ENCODE peak calls at places on chromosome 6, in six cellular contexts. M, G, Y, E, W and V are unnamed samples.

GRCh38 chr6:83509416-83509815 is 2.9 kb upstream of the PRSS35 start:
- DNase-seq in G (no peak), Y (no peak), W (no peak), M (no peak), E (no peak), V (no peak)

GRCh38 chr6:105321207-105321606 is 81.7 kb downstream of the PREP start:
- DNase-seq in G (no peak), Y (no peak), E (no peak), M (no peak), W (no peak), V (no peak)

GRCh38 chr6:27592107-27592480 is 119.2 kb upstream of the ZNF184 start:
- DNase-seq in M (no peak), W (no peak), G (peak), Y (peak), E (no peak), V (no peak)

GRCh38 chr6:79193971-79194370 is 40.5 kb downstream of the HMGN3 start:
- DNase-seq in G (no peak), M (no peak), Y (no peak), E (no peak), W (no peak), V (no peak)

GRCh38 chr6:164861964-164862363 is 447.4 kb downstream of the C6orf118 start:
- DNase-seq in M (no peak), G (no peak), W (no peak), Y (no peak), E (no peak), V (no peak)

GRCh38 chr6:108966855-108967755 is 118.9 kb downstream of the ARMC2 start:
- DNase-seq in Y (peak), W (no peak), E (no peak), G (peak), M (no peak), V (peak)

GRCh38 chr6:7241709-7242645 is 71.0 kb downstream of the SSR1 start:
- DNase-seq in E (no peak), Y (no peak), G (no peak), M (no peak), W (no peak), V (peak)

GRCh38 chr6:16432075-16433032 is 194.0 kb downstream of the GMPR start:
- DNase-seq in M (no peak), E (no peak), G (peak), W (peak), Y (no peak), V (no peak)

GRCh38 chr6:36035240-36035639 is 7.6 kb downstream of the MAPK14 start:
- DNase-seq in G (no peak), M (no peak), Y (no peak), E (no peak), W (no peak), V (no peak)

GRCh38 chr6:76422814-76423213 is 350.4 kb upstream of the IMPG1 start:
- DNase-seq in E (no peak), W (no peak), G (no peak), M (no peak), Y (no peak), V (no peak)

GRCh38 chr6:26415791-26416190 is 13.7 kb downstream of the BTN3A1 start:
- DNase-seq in Y (no peak), E (no peak), M (no peak), W (no peak), G (no peak), V (no peak)

GRCh38 chr6:166879594-166879993 is 76.8 kb downstream of the RNASET2 start:
- DNase-seq in W (no peak), Y (no peak), E (no peak), G (no peak), M (no peak), V (no peak)

GRCh38 chr6:74568851-74569250 is 637.0 kb downstream of the COL12A1 start:
- DNase-seq in W (no peak), G (peak), Y (no peak), E (no peak), M (no peak), V (no peak)

GRCh38 chr6:131597448-131597847 is 24.4 kb downstream of the ARG1 start:
- DNase-seq in E (no peak), G (no peak), W (no peak), Y (peak), M (no peak), V (peak)

GRCh38 chr6:164098857-164099534 is 684.5 kb downstream of the QKI start:
- DNase-seq in E (no peak), M (no peak), G (no peak), W (no peak), Y (peak), V (peak)

GRCh38 chr6:110326609-110327008 is 31.5 kb downstream of the METTL24 start:
- DNase-seq in G (no peak), M (no peak), W (no peak), E (no peak), Y (no peak), V (no peak)

GRCh38 chr6:78605909-78606446 is 261.4 kb upstream of the IRAK1BP1 start:
- DNase-seq in W (no peak), E (no peak), Y (no peak), G (peak), M (no peak), V (no peak)

GRCh38 chr6:98836025-98836961 is 1.9 kb downstream of the POU3F2 start:
- DNase-seq in G (no peak), M (peak), E (no peak), W (no peak), Y (no peak), V (no peak)

GRCh38 chr6:131532476-131533108 is 40.4 kb upstream of the ARG1 start:
- DNase-seq in Y (no peak), M (no peak), E (no peak), G (no peak), W (peak), V (no peak)

GRCh38 chr6:68760941-68761676 is 126.0 kb downstream of the ADGRB3 start:
- DNase-seq in M (no peak), W (no peak), Y (no peak), E (no peak), G (no peak), V (no peak)

GRCh38 chr6:118307581-118307980 is 240.5 kb upstream of the PLN start:
- DNase-seq in M (no peak), Y (no peak), W (no peak), E (no peak), G (no peak), V (no peak)

GRCh38 chr6:166561766-166562165 is 24.7 kb downstream of the RAMACL start:
- DNase-seq in E (no peak), G (no peak), W (no peak), M (no peak), Y (no peak), V (peak)

GRCh38 chr6:12363651-12364381 is 73.7 kb downstream of the EDN1 start:
- DNase-seq in W (peak), E (peak), Y (peak), G (no peak), M (no peak), V (peak)

GRCh38 chr6:118206221-118206620 is 299.2 kb downstream of the SLC35F1 start:
- DNase-seq in Y (no peak), W (no peak), M (no peak), G (no peak), E (no peak), V (no peak)

GRCh38 chr6:164185342-164185920 is 770.9 kb downstream of the QKI start:
- DNase-seq in W (no peak), Y (no peak), M (no peak), E (no peak), G (no peak), V (no peak)

GRCh38 chr6:134676307-134677281 is 273.3 kb downstream of the ALDH8A1 start:
- DNase-seq in G (no peak), W (no peak), Y (peak), E (no peak), M (no peak), V (no peak)

DNA sequence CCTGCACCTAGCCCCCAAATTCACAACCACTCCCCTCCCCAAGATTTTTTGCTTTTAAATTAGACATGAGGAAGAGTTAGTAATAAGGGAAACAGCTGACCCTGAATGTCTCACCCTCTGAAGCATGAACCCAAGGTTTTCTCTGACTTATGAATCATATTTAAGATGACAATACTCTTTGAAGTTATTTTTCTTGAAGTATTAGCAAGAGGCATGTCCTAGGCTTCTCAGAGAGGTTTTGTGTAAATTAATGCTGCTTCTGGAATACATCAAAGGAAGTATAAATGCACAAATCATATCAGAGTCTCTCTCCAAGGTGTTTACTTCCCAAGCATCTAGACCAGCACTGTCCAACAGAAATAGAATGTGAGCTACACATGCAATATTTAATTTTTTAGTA is 408.1 kb upstream of the MARCKS start:
- DNase-seq in Y (no peak), W (no peak), E (no peak), M (no peak), G (peak), V (no peak)
- TF ChIP-seq MYC in Y (no peak), W (no peak), E (no peak), M (no peak), G (no peak), V (no peak)

GRCh38 chr6:113181164-113181563 is 676.0 kb upstream of the MARCKS start:
- DNase-seq in E (no peak), G (no peak), W (no peak), Y (no peak), M (no peak), V (no peak)
- TF ChIP-seq MYC in E (no peak), G (no peak), W (no peak), Y (no peak), M (no peak), V (no peak)

GRCh38 chr6:30135757-30136156 is at the start of gene TRIM40:
- DNase-seq in W (no peak), Y (no peak), G (no peak), M (no peak), E (no peak), V (peak)
- TF ChIP-seq MYC in W (no peak), Y (no peak), G (no peak), M (no peak), E (no peak), V (no peak)

DNA sequence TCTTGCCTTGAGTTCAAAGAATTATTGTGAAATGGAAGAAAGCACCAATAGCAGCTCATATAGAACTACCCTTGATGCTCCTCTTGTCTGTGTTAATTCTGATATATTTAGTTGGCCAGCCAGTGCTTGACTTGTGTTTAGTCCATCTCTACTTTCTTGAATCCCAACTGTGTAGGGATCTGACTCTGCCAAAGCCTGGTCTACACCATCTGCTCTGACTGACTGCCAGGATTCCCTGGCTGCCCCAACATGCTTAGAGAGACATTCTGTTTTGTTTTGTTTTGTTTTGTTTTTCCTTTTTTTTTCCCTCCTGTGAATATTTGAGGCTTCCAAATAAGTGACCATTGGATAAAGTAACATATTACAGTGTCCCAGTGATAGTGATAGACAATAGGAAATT is 953.7 kb upstream of the MANEA start:
- DNase-seq in W (no peak), M (no peak), G (no peak), E (no peak), Y (no peak), V (no peak)
- TF ChIP-seq MYC in W (no peak), M (no peak), G (no peak), E (no peak), Y (no peak), V (no peak)

DNA sequence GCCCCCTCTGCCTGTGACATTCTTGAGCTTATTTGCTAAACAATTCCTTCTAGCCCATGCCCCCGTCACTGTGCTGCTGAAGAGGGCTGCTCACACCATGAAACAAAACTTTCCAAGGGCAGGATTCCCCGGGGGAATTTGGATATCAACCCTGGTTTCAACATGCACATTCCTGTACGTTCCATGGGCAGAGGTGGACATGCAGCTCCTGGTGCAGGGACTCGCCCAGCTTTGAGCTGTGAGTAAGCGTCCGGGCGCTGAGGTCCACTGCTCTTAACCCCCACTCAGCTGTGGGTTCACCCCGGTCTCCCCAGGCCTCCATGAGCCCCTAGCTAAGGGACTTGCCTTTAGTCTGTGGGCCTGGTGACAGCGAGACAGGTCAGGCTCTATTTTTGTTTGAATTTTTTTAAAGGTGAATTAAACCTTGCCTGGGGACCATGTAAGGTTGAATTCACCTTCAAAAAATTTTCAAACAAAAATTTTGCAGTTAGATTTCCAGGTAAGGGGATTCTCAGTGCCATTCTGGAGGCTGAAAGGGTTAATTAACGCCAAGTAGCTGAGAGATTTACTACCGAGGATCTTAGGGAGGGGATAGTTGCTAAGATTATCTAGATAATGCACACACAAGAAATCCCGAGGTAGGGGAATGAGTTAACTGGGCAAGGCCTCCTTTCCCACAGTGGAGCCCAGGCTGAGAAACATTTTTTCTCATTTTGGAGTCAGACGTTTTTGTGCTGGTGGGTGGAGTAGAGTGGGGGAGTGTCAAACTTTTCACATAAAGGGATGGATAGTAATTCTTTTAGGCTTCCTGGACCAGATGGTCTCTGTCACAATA is 70.3 kb upstream of the SLC22A23 start:
- DNase-seq in G (no peak), Y (no peak), W (no peak), M (no peak), E (no peak), V (no peak)
- TF ChIP-seq MYC in G (no peak), Y (no peak), W (no peak), M (no peak), E (no peak), V (no peak)

DNA sequence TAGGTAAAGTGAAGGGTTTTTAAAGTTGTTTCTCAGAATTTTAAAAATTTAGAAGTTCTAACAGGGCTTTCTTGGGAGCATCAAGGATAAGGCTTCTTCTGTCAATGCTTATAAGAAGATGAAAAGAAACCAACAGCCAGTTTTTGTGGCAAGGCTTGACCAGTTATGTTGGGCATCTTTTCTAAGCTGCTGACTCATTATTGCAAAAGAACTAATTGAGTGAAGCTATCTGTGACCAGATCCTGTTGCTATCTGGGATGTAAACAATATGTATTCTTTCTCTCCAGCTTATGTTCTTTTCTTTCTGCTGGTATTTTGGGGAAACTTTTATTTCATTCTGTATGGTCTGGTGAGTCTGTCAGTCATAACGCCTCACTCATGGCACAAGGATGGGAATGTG is 643.8 kb downstream of the HDGFL1 start:
- DNase-seq in M (no peak), E (no peak), W (no peak), Y (no peak), G (no peak), V (no peak)
- TF ChIP-seq MYC in M (no peak), E (no peak), W (no peak), Y (no peak), G (no peak), V (no peak)

GRCh38 chr6:90045535-90045934 is 151.3 kb downstream of the GJA10 start:
- DNase-seq in G (no peak), M (no peak), Y (no peak), E (no peak), W (no peak), V (no peak)

GRCh38 chr6:90053614-90054013 is 159.3 kb downstream of the GJA10 start:
- DNase-seq in Y (no peak), G (no peak), W (no peak), E (no peak), M (no peak), V (no peak)

GRCh38 chr6:90044833-90045337 is 150.6 kb downstream of the GJA10 start:
- DNase-seq in E (no peak), G (peak), M (peak), Y (peak), W (no peak), V (no peak)

GRCh38 chr6:90048191-90048969 is 154.1 kb downstream of the GJA10 start:
- DNase-seq in M (no peak), G (no peak), E (no peak), Y (no peak), W (no peak), V (no peak)

DNA sequence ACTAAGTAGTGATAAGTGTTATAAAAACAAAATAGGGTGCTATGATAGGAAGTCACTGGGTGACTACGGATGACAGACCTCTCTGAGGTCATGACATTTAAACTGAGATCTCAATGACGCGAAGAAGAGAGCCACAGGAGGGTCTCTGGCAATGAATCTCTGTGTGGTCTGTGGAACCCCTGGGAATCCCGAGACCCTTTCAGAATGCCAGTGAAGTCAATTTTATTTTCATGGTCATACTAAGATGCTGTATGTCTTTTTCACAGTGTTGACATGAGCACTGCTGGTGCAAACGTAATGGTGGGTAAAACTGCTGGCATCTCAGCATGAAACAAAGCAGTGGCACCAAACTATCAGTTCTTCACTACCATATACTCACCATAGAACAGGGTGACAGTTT is 155.0 kb downstream of the GJA10 start:
- DNase-seq in W (no peak), M (no peak), G (no peak), Y (no peak), E (no peak), V (no peak)
- TF ChIP-seq MYC in W (no peak), M (no peak), G (no peak), Y (no peak), E (no peak), V (no peak)

DNA sequence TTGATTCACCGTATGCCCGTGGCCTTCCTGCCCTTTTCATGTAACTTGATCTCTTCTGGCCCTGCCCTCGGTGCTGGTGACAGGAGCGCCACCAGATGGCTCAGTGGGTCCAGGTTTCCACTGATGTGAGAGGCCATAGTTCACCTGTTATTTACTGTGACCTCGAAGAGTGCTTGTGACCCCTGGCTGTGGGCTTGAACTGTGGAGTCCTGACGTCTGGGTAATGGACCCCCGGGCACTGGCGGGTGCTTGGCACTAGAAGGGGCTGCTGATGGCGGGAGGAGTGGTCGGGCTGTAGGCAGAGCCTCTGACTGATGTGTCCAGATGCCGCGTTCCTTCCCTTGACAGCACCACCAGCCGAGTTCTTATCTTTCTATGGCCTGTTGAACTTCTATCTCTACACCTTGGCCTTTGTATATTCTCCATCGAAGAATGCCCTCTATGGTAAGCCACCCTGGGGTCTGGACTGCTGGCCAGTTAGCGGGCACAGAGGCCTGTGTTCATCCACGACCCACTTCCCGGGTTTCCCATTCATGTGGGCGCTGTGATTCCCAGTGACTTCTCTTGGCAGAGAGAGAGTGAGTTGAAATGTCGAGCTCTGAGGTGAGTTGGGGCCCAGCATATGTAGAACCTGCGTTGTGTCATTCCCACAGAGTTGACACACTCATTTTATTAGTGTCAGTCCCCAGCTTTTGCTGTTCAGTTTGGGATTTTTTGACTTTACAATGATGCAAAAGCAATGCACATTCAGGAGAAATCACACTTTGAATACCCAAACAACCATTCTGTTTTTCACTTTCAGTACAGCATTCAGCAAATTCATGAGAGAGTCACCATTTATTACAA is 14.9 kb downstream of the DYNLT1 start:
- DNase-seq in G (no peak), W (no peak), E (no peak), Y (no peak), M (no peak), V (peak)
- TF ChIP-seq MYC in G (no peak), W (no peak), E (no peak), Y (no peak), M (no peak), V (peak)

DNA sequence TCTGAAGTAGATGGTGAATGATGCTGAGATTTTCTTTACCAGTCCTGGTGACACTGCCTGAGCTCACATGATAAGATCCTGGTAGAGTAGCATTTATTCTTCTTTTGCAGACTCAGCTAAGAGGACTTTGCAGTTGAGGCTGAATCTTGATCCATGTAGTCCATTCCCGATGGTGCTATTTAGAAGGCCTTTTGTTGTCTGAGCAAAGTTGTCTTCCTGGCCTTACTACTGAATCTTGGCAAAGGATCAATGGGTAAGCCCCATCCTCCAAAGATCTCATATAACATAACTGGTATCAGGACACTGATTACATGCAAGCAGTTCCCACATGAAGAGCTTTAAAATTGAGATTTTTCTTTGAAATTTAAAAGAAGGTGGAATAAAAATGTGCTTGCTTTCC is 291.6 kb downstream of the SOX4 start:
- DNase-seq in E (no peak), M (no peak), Y (no peak), G (no peak), W (no peak), V (no peak)
- TF ChIP-seq MYC in E (no peak), M (no peak), Y (no peak), G (no peak), W (no peak), V (no peak)